ENCODE peak calls at places on chromosomes 13 and 19, in eight cellular contexts. L is left lung, T is RPMI7951, Y is hippocampal formation, R is AG10803, H is EL, N is lung microvascular endothelial cell, D is NCI-H187 treated with DMSO at 0.1 percent for 48 hours. G is an unnamed sample.

GRCh38 chr13:30744686-30745085 is 9.3 kb downstream of the ALOX5AP start:
- DNase-seq in L (no peak), T (no peak), Y (no peak), R (no peak), H (no peak), N (no peak), D (no peak), G (no peak)

GRCh38 chr19:28703400-28703956 is 509.5 kb downstream of the UQCRFS1 start:
- DNase-seq in L (no peak), T (no peak), Y (no peak), R (no peak), H (no peak), N (no peak), D (no peak), G (no peak)

GRCh38 chr13:50403311-50403710 is 388.1 kb downstream of the KCNRG start:
- DNase-seq in L (no peak), T (no peak), Y (no peak), R (no peak), H (no peak), N (no peak), D (peak; percentile 19), G (no peak)

GRCh38 chr19:39765091-39766076 is 13.3 kb upstream of the LEUTX start:
- DNase-seq in L (no peak), T (peak; percentile 54), Y (no peak), R (peak; percentile 40), H (peak; percentile 50), N (peak; percentile 54), D (no peak), G (peak; percentile 63)

GRCh38 chr13:48110132-48110868 is 15.4 kb upstream of the MED4 start:
- DNase-seq in L (no peak), T (peak; percentile 67), Y (no peak), R (no peak), H (peak; percentile 26), N (peak; percentile 88), D (no peak), G (peak; percentile 32)

GRCh38 chr13:100235311-100235901 is 146.5 kb downstream of the PCCA start:
- DNase-seq in L (no peak), T (peak; percentile 39), Y (peak; percentile 50), R (peak; percentile 65), H (peak; percentile 57), N (peak; percentile 79), D (peak; percentile 53), G (peak; percentile 73)

GRCh38 chr19:55212447-55212846 is 3.1 kb upstream of the PTPRH start:
- DNase-seq in L (no peak), T (peak; percentile 15), Y (no peak), R (no peak), H (no peak), N (peak; percentile 30), D (no peak), G (peak; percentile 66)

GRCh38 chr19:6357995-6358394 is 3.3 kb upstream of the CLPP start:
- DNase-seq in L (no peak), T (peak; percentile 18), Y (no peak), R (no peak), H (no peak), N (no peak), D (no peak), G (no peak)

GRCh38 chr13:100984349-100984748 is 309.8 kb upstream of the TMTC4 start:
- DNase-seq in L (no peak), T (no peak), Y (no peak), R (no peak), H (no peak), N (no peak), D (peak; percentile 25), G (no peak)

GRCh38 chr13:105804561-105805190 is 730.8 kb downstream of the EFNB2 start:
- DNase-seq in L (no peak), T (peak; percentile 75), Y (peak; percentile 25), R (peak; percentile 22), H (peak; percentile 23), N (no peak), D (no peak), G (no peak)

GRCh38 chr13:50713849-50714248 is 129.6 kb downstream of the DLEU7 start:
- DNase-seq in L (peak; percentile 78), T (peak; percentile 90), Y (no peak), R (peak; percentile 92), H (peak; percentile 76), N (no peak), D (no peak), G (peak; percentile 78)

G was measured in OCI-M1.